ENCODE peak calls at places on chromosomes 6 and 20, in eight cellular contexts. O is Karpas-422, U is GM23338, J is fibroblast of lung, M is neuronal stem cell, T is neural progenitor cell, W is mesenchymal stem cell, B is H9. D is an unnamed sample.

GRCh38 chr6:132596201-132596600 is 6.7 kb upstream of the TAAR5 start:
- DNase-seq in O (no peak), U (no peak), J (no peak), M (no peak), T (no peak), W (no peak), B (no peak), D (no peak)

GRCh38 chr6:27791182-27791939 is 120.8 kb downstream of the OR2B2 start:
- DNase-seq in O (peak), U (peak), J (peak), M (peak), T (peak), W (peak), B (peak), D (peak)

GRCh38 chr6:53375851-53376250 is 27.1 kb upstream of the ELOVL5 start:
- DNase-seq in O (no peak), U (no peak), J (no peak), M (no peak), T (no peak), W (peak), B (no peak), D (peak)

GRCh38 chr20:12207875-12208274 is 290.2 kb downstream of the BTBD3 start:
- DNase-seq in O (peak), U (peak), J (peak), M (peak), T (peak), W (peak), B (peak), D (peak)

GRCh38 chr20:60913298-60913697 is 338.8 kb upstream of the CDH4 start:
- DNase-seq in O (peak), U (no peak), J (no peak), M (no peak), T (no peak), W (no peak), B (no peak), D (no peak)

GRCh38 chr6:97958143-97958542 is 675.1 kb upstream of the MMS22L start:
- DNase-seq in O (no peak), U (peak), J (peak), M (peak), T (peak), W (no peak), B (peak), D (peak)

GRCh38 chr20:32763202-32763999 is 1.2 kb downstream of the DNMT3B start:
- DNase-seq in O (no peak), U (peak), J (no peak), M (no peak), T (peak), W (no peak), B (no peak), D (peak)

GRCh38 chr6:73309784-73310502 is 44.1 kb downstream of the DPPA5 start:
- DNase-seq in O (peak), U (peak), J (peak), M (peak), T (peak), W (peak), B (peak), D (peak)

GRCh38 chr6:5053038-5053437 is 32.1 kb upstream of the PPP1R3G start:
- DNase-seq in O (no peak), U (no peak), J (peak), M (no peak), T (no peak), W (peak), B (no peak), D (no peak)

GRCh38 chr6:45965787-45966186 is 49.9 kb downstream of the CLIC5 start:
- DNase-seq in O (no peak), U (no peak), J (peak), M (no peak), T (no peak), W (peak), B (no peak), D (peak)

GRCh38 chr6:15242937-15243614 is 2.8 kb upstream of the JARID2 start:
- DNase-seq in O (no peak), U (peak), J (no peak), M (no peak), T (peak), W (no peak), B (peak), D (no peak)

GRCh38 chr6:131116755-131117360 is 18.4 kb upstream of the AKAP7 start:
- DNase-seq in O (peak), U (peak), J (peak), M (no peak), T (peak), W (peak), B (no peak), D (peak)

GRCh38 chr20:34302723-34303528 is at the start of gene AHCY:
- DNase-seq in O (peak), U (peak), J (peak), M (peak), T (peak), W (peak), B (peak), D (peak)

GRCh38 chr6:48664850-48665249 is 553.9 kb upstream of the PTCHD4 start:
- DNase-seq in O (no peak), U (no peak), J (peak), M (no peak), T (no peak), W (no peak), B (no peak), D (no peak)

GRCh38 chr6:88725111-88725711 is 238.2 kb downstream of the RNGTT start:
- DNase-seq in O (no peak), U (peak), J (peak), M (no peak), T (peak), W (peak), B (peak), D (peak)

GRCh38 chr6:11292837-11293236 is 60.4 kb upstream of the NEDD9 start:
- DNase-seq in O (no peak), U (no peak), J (peak), M (no peak), T (no peak), W (no peak), B (no peak), D (no peak)

GRCh38 chr6:25414168-25414567 is 135.0 kb downstream of the CARMIL1 start:
- DNase-seq in O (no peak), U (no peak), J (no peak), M (no peak), T (no peak), W (no peak), B (no peak), D (no peak)

GRCh38 chr6:39488255-39488881 is 165.9 kb upstream of the KCNK16 start:
- DNase-seq in O (no peak), U (no peak), J (no peak), M (no peak), T (no peak), W (no peak), B (no peak), D (no peak)

GRCh38 chr6:87103977-87104601 is 9.2 kb upstream of the CGA start:
- DNase-seq in O (no peak), U (no peak), J (no peak), M (no peak), T (no peak), W (no peak), B (no peak), D (no peak)

GRCh38 chr6:14924126-14925024 is 321.5 kb upstream of the JARID2 start:
- DNase-seq in O (no peak), U (peak), J (no peak), M (peak), T (peak), W (peak), B (peak), D (peak)

GRCh38 chr6:41439524-41440418 is 104.4 kb downstream of the NCR2 start:
- DNase-seq in O (no peak), U (no peak), J (no peak), M (no peak), T (no peak), W (no peak), B (no peak), D (no peak)

GRCh38 chr6:25428758-25429317 is 149.7 kb downstream of the CARMIL1 start:
- DNase-seq in O (no peak), U (peak), J (no peak), M (no peak), T (no peak), W (no peak), B (no peak), D (no peak)

GRCh38 chr6:35078226-35078850 is 62.8 kb downstream of the TCP11 start:
- DNase-seq in O (no peak), U (no peak), J (no peak), M (no peak), T (no peak), W (no peak), B (no peak), D (no peak)

GRCh38 chr6:143513410-143513809 is 1.9 kb upstream of the FUCA2 start:
- DNase-seq in O (peak), U (peak), J (no peak), M (no peak), T (peak), W (no peak), B (peak), D (peak)

GRCh38 chr6:165649701-165650137 is 13.3 kb downstream of the PDE10A start:
- DNase-seq in O (peak), U (no peak), J (peak), M (no peak), T (no peak), W (peak), B (no peak), D (no peak)

GRCh38 chr6:126764104-126764503 is 354.4 kb upstream of the RSPO3 start:
- DNase-seq in O (no peak), U (no peak), J (no peak), M (no peak), T (no peak), W (no peak), B (no peak), D (no peak)

GRCh38 chr20:54197621-54198604 is 10.0 kb upstream of the PFDN4 start:
- DNase-seq in O (no peak), U (peak), J (peak), M (no peak), T (peak), W (no peak), B (no peak), D (peak)

GRCh38 chr6:154403803-154404202 is 47.2 kb upstream of the IPCEF1 start:
- DNase-seq in O (no peak), U (no peak), J (peak), M (no peak), T (no peak), W (peak), B (no peak), D (peak)

GRCh38 chr6:46184114-46184513 is 13.3 kb upstream of the ENPP5 start:
- DNase-seq in O (no peak), U (peak), J (peak), M (no peak), T (no peak), W (peak), B (no peak), D (peak)

GRCh38 chr6:12709116-12709515 is 7.5 kb upstream of the PHACTR1 start:
- DNase-seq in O (no peak), U (no peak), J (peak), M (no peak), T (no peak), W (no peak), B (no peak), D (peak)

GRCh38 chr6:167443098-167443680 is 118.3 kb downstream of the TTLL2 start:
- DNase-seq in O (no peak), U (peak), J (no peak), M (peak), T (peak), W (no peak), B (no peak), D (no peak)

GRCh38 chr6:38973178-38974057 is 75.2 kb upstream of the GLP1R start:
- DNase-seq in O (peak), U (peak), J (peak), M (no peak), T (peak), W (peak), B (no peak), D (peak)

DNA sequence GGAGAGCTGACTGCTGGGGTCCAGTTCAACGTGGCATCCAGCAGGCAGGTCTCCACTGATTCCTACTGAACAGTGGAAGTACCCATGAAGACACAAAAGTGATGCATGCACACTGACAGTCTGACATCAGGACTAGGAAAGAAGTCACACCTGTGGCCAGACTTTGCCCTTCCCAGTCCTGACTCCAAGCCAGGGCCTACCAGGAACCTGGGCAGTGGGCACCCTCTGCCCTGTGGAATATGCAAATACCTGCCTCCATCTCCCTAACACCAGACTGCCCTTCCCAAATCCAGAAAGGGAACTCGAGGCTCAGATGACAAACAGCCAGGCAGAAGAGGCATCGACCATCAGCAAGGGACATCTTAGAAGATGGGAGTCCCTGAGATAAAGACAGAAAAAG is 50.9 kb downstream of the SLC23A2 start:
- DNase-seq in O (no peak), U (no peak), J (no peak), M (no peak), T (no peak), W (no peak), B (no peak), D (no peak)
- H3K4me2 ChIP-seq in O (peak), U (no peak), J (no peak), M (no peak), T (no peak), W (no peak), B (no peak), D (no peak)

GRCh38 chr20:47139934-47140333 is 216.6 kb downstream of the ZMYND8 start:
- DNase-seq in O (no peak), U (no peak), J (peak), M (no peak), T (no peak), W (no peak), B (no peak), D (no peak)
- H3K4me2 ChIP-seq in O (no peak), U (no peak), J (no peak), M (no peak), T (no peak), W (no peak), B (no peak), D (no peak)

GRCh38 chr20:1224205-1224604 is 1.6 kb upstream of the RAD21L1 start:
- DNase-seq in O (no peak), U (no peak), J (no peak), M (no peak), T (no peak), W (no peak), B (no peak), D (no peak)

GRCh38 chr20:1225263-1225728 is 548 bp upstream of the RAD21L1 start:
- DNase-seq in O (no peak), U (peak), J (no peak), M (no peak), T (no peak), W (no peak), B (no peak), D (no peak)

GRCh38 chr20:1229541-1229940 is 3.7 kb downstream of the RAD21L1 start:
- DNase-seq in O (no peak), U (no peak), J (no peak), M (no peak), T (no peak), W (no peak), B (no peak), D (no peak)

GRCh38 chr20:1225729-1226313 is at the start of gene RAD21L1:
- DNase-seq in O (no peak), U (peak), J (peak), M (peak), T (peak), W (peak), B (peak), D (peak)

DNA sequence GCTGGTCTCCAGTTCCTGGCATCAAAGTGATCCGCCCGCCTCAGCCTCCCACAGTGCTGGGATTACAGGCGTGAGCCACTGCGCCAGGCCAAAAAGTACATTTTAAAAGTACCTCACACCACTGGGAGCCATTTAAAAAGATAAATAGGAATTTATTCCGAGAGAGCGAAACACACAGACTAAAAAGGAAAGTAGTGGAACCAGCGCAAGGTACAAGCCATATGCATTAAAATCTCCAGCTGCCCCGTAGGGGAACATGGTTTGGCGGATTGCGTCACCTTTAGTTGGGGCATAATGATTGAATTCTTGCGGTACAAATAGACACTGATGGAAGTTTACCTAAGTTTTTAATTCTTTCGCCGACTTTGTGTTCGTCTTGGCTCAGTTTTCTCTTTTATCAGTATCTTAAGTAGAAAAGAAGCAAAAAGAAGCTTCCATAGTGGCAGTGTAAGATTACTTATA is 1.3 kb downstream of the RAD21L1 start:
- DNase-seq in O (no peak), U (no peak), J (no peak), M (no peak), T (peak), W (no peak), B (no peak), D (no peak)
- H3K4me2 ChIP-seq in O (no peak), U (peak), J (no peak), M (no peak), T (no peak), W (no peak), B (no peak), D (peak)

GRCh38 chr6:81751388-81752083 is 945 bp downstream of the TENT5A start:
- DNase-seq in O (no peak), U (peak), J (peak), M (peak), T (peak), W (peak), B (peak), D (peak)

GRCh38 chr6:81752084-81752968 is at the start of gene TENT5A:
- DNase-seq in O (no peak), U (peak), J (peak), M (peak), T (peak), W (peak), B (peak), D (peak)

GRCh38 chr6:81754906-81755305 is 2.4 kb upstream of the TENT5A start:
- DNase-seq in O (no peak), U (no peak), J (no peak), M (no peak), T (no peak), W (no peak), B (no peak), D (no peak)

GRCh38 chr6:81753709-81754678 is 1.5 kb upstream of the TENT5A start:
- DNase-seq in O (no peak), U (peak), J (peak), M (peak), T (peak), W (peak), B (peak), D (peak)

DNA sequence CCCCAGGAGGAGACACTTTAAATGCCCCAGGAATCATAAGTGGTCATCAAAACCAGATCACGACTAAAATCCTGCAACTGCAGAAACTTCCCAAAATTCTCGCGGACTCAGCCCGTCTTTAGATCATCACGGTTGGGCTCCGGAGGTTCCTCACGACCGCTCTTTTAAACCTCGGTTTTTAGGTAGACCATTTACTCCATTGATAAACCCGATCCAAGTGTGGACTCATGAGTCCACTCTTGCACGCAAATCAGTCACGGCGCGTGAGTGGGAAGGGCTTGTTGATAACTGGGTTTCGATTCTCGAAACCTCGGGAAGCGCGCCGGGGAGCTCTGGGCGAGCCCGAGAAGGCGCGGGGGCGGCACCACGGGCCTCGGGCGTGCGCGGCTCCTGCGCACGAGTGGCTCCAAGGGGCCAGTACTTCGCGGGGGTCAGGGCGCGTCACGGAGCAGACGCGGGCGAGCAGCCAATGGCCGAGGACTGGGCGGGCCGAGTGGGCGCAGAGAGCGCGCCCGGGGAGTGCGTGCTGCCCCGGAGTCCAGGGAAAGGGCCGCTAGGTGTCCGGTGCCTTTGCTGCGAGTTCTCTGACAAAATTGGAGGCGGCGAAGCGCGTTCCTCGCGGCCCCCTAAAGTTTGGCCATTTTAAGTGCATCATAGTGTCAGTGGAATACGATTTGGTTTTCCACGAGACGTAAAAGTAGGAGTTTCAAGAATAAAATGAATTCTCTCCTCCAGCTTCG is 658 bp upstream of the TENT5A start:
- DNase-seq in O (no peak), U (peak), J (peak), M (peak), T (peak), W (peak), B (peak), D (peak)
- H3K4me2 ChIP-seq in O (no peak), U (peak), J (peak), M (peak), T (peak), W (peak), B (peak), D (peak)

DNA sequence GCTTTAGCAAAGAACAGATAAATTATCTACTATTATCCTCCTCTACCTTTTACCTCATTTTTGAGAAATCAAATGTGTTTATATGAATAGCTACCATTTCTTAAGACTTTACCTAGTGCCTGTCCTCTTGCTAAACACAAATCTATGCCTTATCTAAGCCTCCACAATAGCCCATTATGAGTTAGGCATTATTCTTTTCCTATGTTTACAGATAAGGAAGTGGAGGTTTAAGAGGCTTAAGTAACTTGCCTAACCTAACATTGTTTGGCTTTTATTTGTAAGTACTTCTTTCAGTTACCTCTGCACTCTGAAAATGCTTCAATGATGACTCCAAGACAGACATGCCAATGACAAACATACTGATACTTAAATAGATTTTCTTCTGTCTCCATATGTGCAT is 384.6 kb downstream of the BMP2 start:
- DNase-seq in O (no peak), U (no peak), J (peak), M (no peak), T (no peak), W (no peak), B (no peak), D (no peak)
- H3K4me2 ChIP-seq in O (no peak), U (no peak), J (no peak), M (no peak), T (peak), W (no peak), B (no peak), D (no peak)

DNA sequence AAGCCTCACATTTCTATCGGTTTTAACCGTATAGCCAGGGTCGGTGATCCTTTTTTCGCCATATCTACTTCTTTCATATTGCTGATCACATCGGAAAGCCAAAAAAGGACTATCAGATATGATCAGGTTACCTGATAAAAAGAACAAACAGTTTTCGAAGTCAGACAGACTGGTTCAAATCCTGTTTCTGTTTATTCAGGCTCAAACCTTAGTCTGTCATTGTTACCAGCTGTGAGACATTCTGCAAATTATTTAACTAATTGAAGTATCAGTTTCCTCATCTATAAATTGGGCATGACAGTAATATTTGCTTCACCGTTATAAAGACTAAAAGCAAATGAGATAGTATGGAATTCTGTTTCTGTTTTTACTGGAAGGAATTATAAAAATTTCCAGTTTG is 111.3 kb downstream of the TSHZ2 start:
- DNase-seq in O (no peak), U (no peak), J (no peak), M (no peak), T (no peak), W (no peak), B (no peak), D (no peak)
- H3K4me2 ChIP-seq in O (no peak), U (no peak), J (no peak), M (no peak), T (no peak), W (no peak), B (no peak), D (no peak)

D was measured in GM23248.